ENCODE peak calls at places on chromosomes 4 and X, in eight cellular contexts. One of them, this sample, is unnamed.

GRCh38 chr4:159237975-159238374 is 135.1 kb downstream of the RAPGEF2 start:
- DNase-seq in brain microvascular endothelial cell: no peak
- DNase-seq in uterus: no peak
- DNase-seq in AG09309: no peak
- DNase-seq in thoracic aorta: no peak
- DNase-seq in foreskin fibroblast: no peak
- DNase-seq in H1: no peak
- DNase-seq in A549: no peak
- DNase-seq in this sample: no peak

GRCh38 chr4:154491731-154492249 is at the start of gene DCHS2:
- DNase-seq in brain microvascular endothelial cell: no peak
- DNase-seq in uterus: peak
- DNase-seq in AG09309: no peak
- DNase-seq in thoracic aorta: no peak
- DNase-seq in foreskin fibroblast: no peak
- DNase-seq in H1: no peak
- DNase-seq in A549: peak
- DNase-seq in this sample: no peak

GRCh38 chr4:174604198-174604597 is 81.9 kb upstream of the HPGD start:
- DNase-seq in brain microvascular endothelial cell: no peak
- DNase-seq in uterus: no peak
- DNase-seq in AG09309: peak
- DNase-seq in thoracic aorta: no peak
- DNase-seq in foreskin fibroblast: no peak
- DNase-seq in H1: no peak
- DNase-seq in A549: no peak
- DNase-seq in this sample: peak

GRCh38 chr4:52201705-52202104 is 150.6 kb downstream of the SPATA18 start:
- DNase-seq in brain microvascular endothelial cell: no peak
- DNase-seq in uterus: no peak
- DNase-seq in AG09309: no peak
- DNase-seq in thoracic aorta: no peak
- DNase-seq in foreskin fibroblast: no peak
- DNase-seq in H1: no peak
- DNase-seq in A549: no peak
- DNase-seq in this sample: no peak

GRCh38 chr4:8269535-8270417 is at the start of gene HTRA3:
- DNase-seq in brain microvascular endothelial cell: no peak
- DNase-seq in uterus: peak
- DNase-seq in AG09309: no peak
- DNase-seq in thoracic aorta: no peak
- DNase-seq in foreskin fibroblast: no peak
- DNase-seq in H1: no peak
- DNase-seq in A549: no peak
- DNase-seq in this sample: no peak

GRCh38 chr4:26226978-26227377 is 93.8 kb upstream of the RBPJ start:
- DNase-seq in brain microvascular endothelial cell: no peak
- DNase-seq in uterus: no peak
- DNase-seq in AG09309: no peak
- DNase-seq in thoracic aorta: no peak
- DNase-seq in foreskin fibroblast: no peak
- DNase-seq in H1: no peak
- DNase-seq in A549: no peak
- DNase-seq in this sample: no peak

GRCh38 chr4:94957030-94957429 is 199.3 kb downstream of the BMPR1B start:
- DNase-seq in brain microvascular endothelial cell: no peak
- DNase-seq in uterus: no peak
- DNase-seq in AG09309: no peak
- DNase-seq in thoracic aorta: no peak
- DNase-seq in foreskin fibroblast: no peak
- DNase-seq in H1: no peak
- DNase-seq in A549: no peak
- DNase-seq in this sample: no peak

GRCh38 chr4:14837860-14838259 is 164.4 kb upstream of the CPEB2 start:
- DNase-seq in brain microvascular endothelial cell: no peak
- DNase-seq in uterus: no peak
- DNase-seq in AG09309: no peak
- DNase-seq in thoracic aorta: no peak
- DNase-seq in foreskin fibroblast: no peak
- DNase-seq in H1: no peak
- DNase-seq in A549: no peak
- DNase-seq in this sample: no peak

GRCh38 chr4:145043306-145043705 is 54.7 kb downstream of the ANAPC10 start:
- DNase-seq in brain microvascular endothelial cell: no peak
- DNase-seq in uterus: no peak
- DNase-seq in AG09309: no peak
- DNase-seq in thoracic aorta: no peak
- DNase-seq in foreskin fibroblast: no peak
- DNase-seq in H1: no peak
- DNase-seq in A549: no peak
- DNase-seq in this sample: no peak

GRCh38 chr4:145041378-145041777 is 56.6 kb downstream of the ANAPC10 start:
- DNase-seq in brain microvascular endothelial cell: no peak
- DNase-seq in uterus: no peak
- DNase-seq in AG09309: no peak
- DNase-seq in thoracic aorta: no peak
- DNase-seq in foreskin fibroblast: no peak
- DNase-seq in H1: no peak
- DNase-seq in A549: no peak
- DNase-seq in this sample: no peak

GRCh38 chr4:145044341-145044740 is 53.7 kb downstream of the ANAPC10 start:
- DNase-seq in brain microvascular endothelial cell: peak
- DNase-seq in uterus: no peak
- DNase-seq in AG09309: no peak
- DNase-seq in thoracic aorta: no peak
- DNase-seq in foreskin fibroblast: no peak
- DNase-seq in H1: no peak
- DNase-seq in A549: no peak
- DNase-seq in this sample: no peak

GRCh38 chr4:145045180-145045579 is 52.8 kb downstream of the ANAPC10 start:
- DNase-seq in brain microvascular endothelial cell: no peak
- DNase-seq in uterus: no peak
- DNase-seq in AG09309: no peak
- DNase-seq in thoracic aorta: no peak
- DNase-seq in foreskin fibroblast: no peak
- DNase-seq in H1: no peak
- DNase-seq in A549: no peak
- DNase-seq in this sample: no peak

GRCh38 chr4:145042601-145043000 is 55.4 kb downstream of the ANAPC10 start:
- DNase-seq in brain microvascular endothelial cell: no peak
- DNase-seq in uterus: no peak
- DNase-seq in AG09309: no peak
- DNase-seq in thoracic aorta: no peak
- DNase-seq in foreskin fibroblast: no peak
- DNase-seq in H1: no peak
- DNase-seq in A549: no peak
- DNase-seq in this sample: no peak
- H3K4me3 ChIP-seq in brain microvascular endothelial cell: no peak
- H3K4me3 ChIP-seq in uterus: no peak
- H3K4me3 ChIP-seq in AG09309: no peak
- H3K4me3 ChIP-seq in thoracic aorta: no peak
- H3K4me3 ChIP-seq in foreskin fibroblast: no peak
- H3K4me3 ChIP-seq in H1: no peak
- H3K4me3 ChIP-seq in A549: no peak
- H3K4me3 ChIP-seq in this sample: no peak

DNA sequence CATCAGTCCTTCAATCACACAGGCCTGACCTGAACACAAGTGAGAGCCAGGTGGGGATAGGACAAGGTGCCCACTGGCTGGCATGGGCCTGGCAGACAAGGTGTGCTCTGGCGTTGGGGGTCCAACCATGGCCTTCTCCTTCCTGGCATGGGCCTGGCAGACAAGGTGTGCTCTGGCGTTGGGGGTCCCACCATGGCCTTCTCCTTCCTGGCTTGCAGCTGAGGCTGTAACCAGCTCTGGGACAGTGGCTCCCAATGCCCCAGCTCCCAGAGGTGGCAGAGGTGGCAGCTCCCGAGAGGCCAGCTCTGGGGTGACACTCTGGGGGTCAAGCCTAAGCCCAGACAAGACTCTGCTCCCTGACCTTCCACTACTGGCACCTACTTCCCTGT is 62.6 kb downstream of the JAKMIP1 start:
- DNase-seq in brain microvascular endothelial cell: no peak
- DNase-seq in uterus: no peak
- DNase-seq in AG09309: no peak
- DNase-seq in thoracic aorta: no peak
- DNase-seq in foreskin fibroblast: no peak
- DNase-seq in H1: no peak
- DNase-seq in A549: no peak
- DNase-seq in this sample: no peak
- TF ChIP-seq CTCF in brain microvascular endothelial cell: no peak
- TF ChIP-seq CTCF in uterus: no peak
- TF ChIP-seq CTCF in AG09309: no peak
- TF ChIP-seq CTCF in thoracic aorta: no peak
- TF ChIP-seq CTCF in foreskin fibroblast: no peak
- TF ChIP-seq CTCF in H1: no peak
- TF ChIP-seq CTCF in A549: no peak
- TF ChIP-seq CTCF in this sample: no peak

GRCh38 chrX:153625271-153626024 is 21.6 kb upstream of the DUSP9 start:
- DNase-seq in brain microvascular endothelial cell: no peak
- DNase-seq in uterus: no peak
- DNase-seq in AG09309: no peak
- DNase-seq in thoracic aorta: no peak
- DNase-seq in foreskin fibroblast: no peak
- DNase-seq in H1: no peak
- DNase-seq in A549: no peak
- DNase-seq in this sample: no peak

GRCh38 chrX:153623310-153624029 is 23.5 kb upstream of the DUSP9 start:
- DNase-seq in brain microvascular endothelial cell: no peak
- DNase-seq in uterus: no peak
- DNase-seq in AG09309: no peak
- DNase-seq in thoracic aorta: no peak
- DNase-seq in foreskin fibroblast: no peak
- DNase-seq in H1: no peak
- DNase-seq in A549: no peak
- DNase-seq in this sample: no peak

GRCh38 chrX:153622661-153623309 is 23.8 kb upstream of the CCNQ start:
- DNase-seq in brain microvascular endothelial cell: no peak
- DNase-seq in uterus: no peak
- DNase-seq in AG09309: no peak
- DNase-seq in thoracic aorta: no peak
- DNase-seq in foreskin fibroblast: no peak
- DNase-seq in H1: no peak
- DNase-seq in A549: no peak
- DNase-seq in this sample: no peak

GRCh38 chrX:153626025-153626633 is 20.9 kb upstream of the DUSP9 start:
- DNase-seq in brain microvascular endothelial cell: no peak
- DNase-seq in uterus: no peak
- DNase-seq in AG09309: no peak
- DNase-seq in thoracic aorta: no peak
- DNase-seq in foreskin fibroblast: no peak
- DNase-seq in H1: no peak
- DNase-seq in A549: no peak
- DNase-seq in this sample: no peak

DNA sequence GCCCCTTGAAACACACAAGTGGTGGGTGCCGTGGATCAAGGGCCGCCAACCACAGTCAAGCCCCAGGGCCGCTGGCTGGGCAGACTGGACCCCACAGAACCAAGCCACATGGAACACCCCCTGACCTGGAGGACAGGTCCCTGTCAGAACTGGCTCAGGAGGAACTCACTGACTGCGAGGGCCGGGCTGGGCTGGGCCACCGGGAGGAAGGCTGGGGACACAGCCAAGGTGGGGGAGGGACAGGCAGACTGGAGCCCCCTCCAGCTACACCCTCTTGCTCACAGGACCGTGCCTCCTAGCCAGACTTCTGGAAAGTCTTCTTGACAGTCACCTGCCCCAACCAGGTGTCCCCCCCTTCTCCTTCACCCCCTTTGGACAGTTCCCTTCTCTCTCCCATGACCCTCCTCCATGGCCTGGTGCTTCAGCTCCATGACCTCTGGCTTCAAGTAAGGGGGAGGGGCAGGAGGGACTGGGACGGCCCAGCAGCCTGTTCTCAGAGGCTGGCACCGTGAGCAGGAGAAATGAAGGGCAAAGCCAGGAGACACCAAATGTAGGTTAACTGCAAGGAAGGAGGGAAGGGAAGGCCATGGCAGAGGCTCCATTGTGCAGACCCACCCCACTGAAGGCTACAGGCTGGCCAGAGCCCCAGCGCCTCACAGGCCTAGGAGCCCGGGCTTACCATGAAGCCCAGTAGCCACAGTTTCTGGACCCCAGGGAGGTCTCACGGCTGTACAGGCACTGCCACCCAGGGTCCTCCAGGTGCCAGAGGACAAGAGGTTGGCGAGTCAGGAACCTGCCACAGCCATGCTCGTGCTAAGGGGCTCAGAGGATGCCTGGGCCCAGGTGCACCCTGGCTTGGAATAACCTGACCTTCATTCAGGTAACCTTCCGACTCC is 22.6 kb upstream of the DUSP9 start:
- DNase-seq in brain microvascular endothelial cell: no peak
- DNase-seq in uterus: no peak
- DNase-seq in AG09309: no peak
- DNase-seq in thoracic aorta: no peak
- DNase-seq in foreskin fibroblast: no peak
- DNase-seq in H1: no peak
- DNase-seq in A549: no peak
- DNase-seq in this sample: no peak
- H3K4me3 ChIP-seq in brain microvascular endothelial cell: no peak
- H3K4me3 ChIP-seq in uterus: no peak
- H3K4me3 ChIP-seq in AG09309: no peak
- H3K4me3 ChIP-seq in thoracic aorta: no peak
- H3K4me3 ChIP-seq in foreskin fibroblast: no peak
- H3K4me3 ChIP-seq in H1: no peak
- H3K4me3 ChIP-seq in A549: no peak
- H3K4me3 ChIP-seq in this sample: no peak

GRCh38 chrX:129636175-129636681 is 18.5 kb downstream of the APLN start:
- DNase-seq in brain microvascular endothelial cell: no peak
- DNase-seq in uterus: no peak
- DNase-seq in AG09309: no peak
- DNase-seq in thoracic aorta: no peak
- DNase-seq in foreskin fibroblast: no peak
- DNase-seq in H1: no peak
- DNase-seq in A549: no peak
- DNase-seq in this sample: no peak

GRCh38 chrX:129641941-129642340 is 12.8 kb downstream of the APLN start:
- DNase-seq in brain microvascular endothelial cell: peak
- DNase-seq in uterus: no peak
- DNase-seq in AG09309: no peak
- DNase-seq in thoracic aorta: no peak
- DNase-seq in foreskin fibroblast: no peak
- DNase-seq in H1: no peak
- DNase-seq in A549: no peak
- DNase-seq in this sample: no peak

GRCh38 chrX:129637217-129638109 is 17.3 kb downstream of the APLN start:
- DNase-seq in brain microvascular endothelial cell: peak
- DNase-seq in uterus: peak
- DNase-seq in AG09309: peak
- DNase-seq in thoracic aorta: no peak
- DNase-seq in foreskin fibroblast: peak
- DNase-seq in H1: peak
- DNase-seq in A549: peak
- DNase-seq in this sample: no peak

GRCh38 chrX:129640737-129641136 is 14.0 kb downstream of the APLN start:
- DNase-seq in brain microvascular endothelial cell: no peak
- DNase-seq in uterus: no peak
- DNase-seq in AG09309: no peak
- DNase-seq in thoracic aorta: no peak
- DNase-seq in foreskin fibroblast: no peak
- DNase-seq in H1: no peak
- DNase-seq in A549: no peak
- DNase-seq in this sample: no peak

DNA sequence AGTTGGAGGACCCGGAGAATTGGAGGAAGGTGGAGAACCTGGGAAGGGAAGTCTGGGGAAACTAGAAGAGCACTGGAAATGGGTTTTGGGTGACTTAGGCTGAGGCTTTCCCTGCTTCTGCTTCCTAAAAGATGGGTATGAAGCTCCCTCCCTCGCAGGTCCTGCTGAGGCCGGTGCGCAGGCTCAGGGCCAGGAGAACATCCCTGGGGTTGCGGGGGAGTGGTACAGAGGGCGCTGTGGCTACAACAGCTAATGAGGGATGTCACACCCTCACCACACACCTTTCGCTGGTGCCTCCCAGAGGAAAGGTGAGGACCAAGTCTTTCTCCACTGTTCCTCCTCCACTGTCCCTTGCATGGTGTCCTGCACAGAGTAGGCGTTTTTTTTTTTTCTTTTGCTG is 15.8 kb downstream of the APLN start:
- DNase-seq in brain microvascular endothelial cell: no peak
- DNase-seq in uterus: no peak
- DNase-seq in AG09309: no peak
- DNase-seq in thoracic aorta: no peak
- DNase-seq in foreskin fibroblast: no peak
- DNase-seq in H1: no peak
- DNase-seq in A549: no peak
- DNase-seq in this sample: no peak
- TF ChIP-seq CTCF in brain microvascular endothelial cell: no peak
- TF ChIP-seq CTCF in uterus: no peak
- TF ChIP-seq CTCF in AG09309: no peak
- TF ChIP-seq CTCF in thoracic aorta: no peak
- TF ChIP-seq CTCF in foreskin fibroblast: no peak
- TF ChIP-seq CTCF in H1: no peak
- TF ChIP-seq CTCF in A549: no peak
- TF ChIP-seq CTCF in this sample: no peak

This sample was measured in BJ.